ENCODE peak calls at places on chromosomes 4 and X, in five cellular contexts. M is GM23338, H is PC-3, J is HCT116, K is SK-N-SH. A is an unnamed sample.

GRCh38 chr4:91914176-91914804 is 389.5 kb upstream of the GRID2 start:
- DNase-seq in J (no peak), M (no peak), H (peak), K (no peak), A (no peak)

GRCh38 chrX:115259238-115259875 is 25.5 kb upstream of the LRCH2 start:
- DNase-seq in M (no peak), H (no peak), K (no peak), J (no peak), A (no peak)

GRCh38 chrX:36214924-36215323 is 295.4 kb downstream of the CFAP47 start:
- DNase-seq in K (no peak), M (peak), H (no peak), J (no peak), A (no peak)

GRCh38 chr4:169042608-169043007 is 32.6 kb upstream of the CBR4 start:
- DNase-seq in M (no peak), K (no peak), J (no peak), H (no peak), A (no peak)

GRCh38 chr4:94519925-94520789 is 68.4 kb downstream of the PDLIM5 start:
- DNase-seq in M (no peak), H (no peak), J (no peak), K (no peak), A (no peak)

GRCh38 chrX:5916945-5917344 is 311.7 kb downstream of the NLGN4X start:
- DNase-seq in H (no peak), M (peak), J (no peak), K (no peak), A (no peak)

GRCh38 chr4:158914178-158914577 is 145.4 kb downstream of the FNIP2 start:
- DNase-seq in J (no peak), M (no peak), H (peak), K (no peak), A (no peak)

GRCh38 chr4:52051213-52051614 is at the start of gene SPATA18:
- DNase-seq in H (no peak), M (peak), J (no peak), K (peak), A (no peak)

GRCh38 chr4:38099908-38100407 is 139.8 kb downstream of the PTTG2 start:
- DNase-seq in J (no peak), H (no peak), K (no peak), M (no peak), A (no peak)

GRCh38 chr4:86613734-86614133 is 19.6 kb downstream of the PTPN13 start:
- DNase-seq in J (no peak), K (no peak), M (no peak), H (no peak), A (no peak)

GRCh38 chr4:83889802-83890201 is 353.9 kb downstream of the GPAT3 start:
- DNase-seq in J (peak), H (peak), M (no peak), K (no peak), A (no peak)
- TF ChIP-seq EZH2phosphoT487 in J (no peak), H (no peak), M (no peak), K (no peak), A (no peak)

GRCh38 chr4:164937576-164938270 is 39.7 kb downstream of the TRIM61 start:
- DNase-seq in H (no peak), M (peak), K (no peak), J (no peak), A (peak)
- TF ChIP-seq CTCF in H (peak), M (peak), K (no peak), J (no peak), A (peak)

GRCh38 chrX:119990409-119990994 is 47.0 kb upstream of the NKAP start:
- DNase-seq in M (no peak), H (no peak), J (no peak), K (no peak), A (peak)
- TF ChIP-seq EZH2phosphoT487 in M (no peak), H (no peak), J (no peak), K (no peak), A (no peak)

DNA sequence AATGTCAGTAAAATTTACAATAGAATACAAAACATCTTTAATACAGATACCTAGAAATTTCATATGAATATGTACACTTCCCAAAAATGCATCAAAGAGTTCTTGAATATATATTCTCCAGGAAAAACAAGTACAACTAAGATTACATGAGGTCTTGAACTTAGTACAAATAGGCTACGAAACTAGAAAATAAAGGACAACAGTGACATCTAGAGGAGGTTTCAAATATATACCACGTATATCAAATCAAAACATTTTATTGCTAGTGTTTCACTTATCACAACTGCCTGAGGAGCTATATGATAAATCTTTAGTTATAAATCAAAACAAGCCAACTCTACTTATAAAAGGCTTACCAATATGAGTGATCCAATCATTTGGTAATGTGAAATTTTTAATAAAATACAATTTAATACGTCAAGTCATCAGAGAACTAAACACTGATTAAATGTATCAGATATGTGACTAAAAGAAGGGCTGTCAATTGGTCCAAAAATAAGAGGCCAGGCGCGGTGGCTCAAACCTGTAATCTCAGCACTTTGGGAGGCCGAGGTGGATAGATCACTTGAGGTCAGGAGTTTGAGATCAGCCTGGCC is 36.6 kb downstream of the ANAPC10 start:
- DNase-seq in H (peak), K (peak), J (peak), M (peak), A (peak)
- TF ChIP-seq CTCF in H (peak), K (peak), J (peak), M (no peak), A (peak)

DNA sequence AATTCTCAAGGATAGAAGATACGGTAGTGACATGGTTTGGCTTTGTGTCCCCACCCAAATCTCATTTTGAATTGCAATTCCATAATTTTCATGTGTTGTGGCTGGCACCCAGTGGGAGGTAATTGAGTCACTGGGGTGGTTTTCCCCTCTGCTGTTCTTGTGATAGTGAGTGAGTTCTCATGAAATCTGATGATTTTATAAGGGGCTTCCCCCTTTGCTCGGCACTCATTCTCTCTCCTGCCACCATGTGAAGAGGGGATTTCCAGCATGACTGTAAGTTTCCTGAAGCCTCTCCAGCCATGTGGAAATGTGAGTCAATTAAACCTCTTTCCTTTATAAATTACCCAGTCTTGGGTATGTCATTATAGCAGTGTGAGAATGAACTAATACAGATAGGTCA is 8.5 kb upstream of the SPANXN4 start:
- DNase-seq in K (no peak), J (no peak), H (no peak), M (no peak), A (no peak)
- TF ChIP-seq EZH2phosphoT487 in K (no peak), J (no peak), H (no peak), M (no peak), A (no peak)

DNA sequence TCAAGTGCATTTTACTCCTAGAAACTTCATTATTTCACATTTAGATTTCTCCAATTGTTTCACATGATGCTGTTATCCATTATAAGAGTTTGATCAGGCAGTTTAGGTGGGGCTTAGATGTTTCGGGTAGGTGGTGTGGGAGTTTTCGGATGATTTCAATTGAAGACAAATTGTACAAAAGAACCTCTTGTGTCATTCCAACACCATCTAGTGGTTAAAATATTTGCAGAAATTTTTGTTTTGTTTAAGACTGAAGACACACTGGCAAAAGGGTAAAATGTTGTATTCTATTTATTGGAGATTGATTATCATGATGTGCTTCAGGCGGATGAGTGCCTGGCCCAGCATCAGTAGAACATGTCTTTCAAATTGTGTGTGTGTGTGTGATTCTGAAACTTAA is 212.7 kb downstream of the SH3BGRL start:
- DNase-seq in J (no peak), H (peak), M (no peak), K (no peak), A (no peak)
- TF ChIP-seq CTCF in J (no peak), H (peak), M (no peak), K (peak), A (peak)

DNA sequence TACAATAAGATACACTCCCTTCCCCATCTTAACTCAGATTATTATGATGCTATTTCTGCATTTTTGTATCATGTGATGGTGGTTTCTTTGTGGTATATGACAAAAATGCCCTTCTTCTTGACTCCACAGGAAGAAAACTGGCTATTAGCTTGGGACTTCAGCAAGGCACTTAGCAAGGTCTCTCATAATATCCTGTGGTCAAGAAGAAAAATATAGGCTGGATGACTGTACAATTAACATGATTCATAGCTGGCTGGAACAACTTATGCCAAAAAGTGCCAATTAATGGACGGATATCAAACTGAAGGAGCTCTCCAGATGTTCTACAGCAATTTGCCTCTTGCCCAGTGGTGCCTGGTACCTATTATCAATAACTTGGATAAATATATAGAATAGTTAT is 2.3 kb upstream of the MID1IP1 start:
- DNase-seq in M (no peak), J (no peak), H (peak), K (no peak), A (no peak)
- TF ChIP-seq EZH2phosphoT487 in M (no peak), J (no peak), H (no peak), K (no peak), A (no peak)

GRCh38 chr4:53309321-53310020 is 56.4 kb downstream of the SCFD2 start:
- DNase-seq in M (no peak), J (no peak), H (no peak), K (no peak), A (no peak)

GRCh38 chr4:53315300-53315699 is 50.6 kb downstream of the SCFD2 start:
- DNase-seq in J (no peak), M (peak), H (no peak), K (no peak), A (peak)

GRCh38 chr4:53307819-53308773 is 57.8 kb downstream of the SCFD2 start:
- DNase-seq in H (no peak), K (no peak), M (no peak), J (no peak), A (no peak)

GRCh38 chr4:53314257-53314656 is 51.6 kb downstream of the SCFD2 start:
- DNase-seq in K (no peak), H (no peak), M (no peak), J (no peak), A (no peak)

DNA sequence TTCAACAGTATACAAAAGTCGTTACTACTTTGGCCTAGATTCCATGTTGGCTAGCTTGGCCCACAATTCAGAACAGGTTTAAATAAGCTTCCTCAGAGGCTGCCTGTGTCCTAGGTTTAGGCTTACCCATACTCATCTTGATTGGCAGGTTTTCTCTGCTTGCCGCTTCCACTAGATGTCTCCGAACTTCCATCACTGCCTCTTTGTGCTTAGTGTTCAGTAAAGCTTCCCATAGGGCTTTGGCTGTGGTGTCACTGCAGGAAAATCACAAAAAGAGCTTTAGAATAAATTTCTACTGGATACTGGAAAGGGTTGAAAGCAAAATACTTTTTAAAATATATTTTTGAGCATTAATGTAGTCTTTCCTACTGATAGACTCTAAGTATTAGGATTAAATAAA is 52.4 kb downstream of the SCFD2 start:
- DNase-seq in J (no peak), K (peak), M (peak), H (peak), A (no peak)
- TF ChIP-seq CTCF in J (peak), K (peak), M (peak), H (peak), A (no peak)

GRCh38 chr4:182875471-182875870 is 41.7 kb downstream of the DCTD start:
- DNase-seq in J (no peak), M (no peak), K (no peak), H (no peak), A (no peak)
- TF ChIP-seq EZH2phosphoT487 in J (no peak), M (no peak), K (no peak), H (no peak), A (no peak)

DNA sequence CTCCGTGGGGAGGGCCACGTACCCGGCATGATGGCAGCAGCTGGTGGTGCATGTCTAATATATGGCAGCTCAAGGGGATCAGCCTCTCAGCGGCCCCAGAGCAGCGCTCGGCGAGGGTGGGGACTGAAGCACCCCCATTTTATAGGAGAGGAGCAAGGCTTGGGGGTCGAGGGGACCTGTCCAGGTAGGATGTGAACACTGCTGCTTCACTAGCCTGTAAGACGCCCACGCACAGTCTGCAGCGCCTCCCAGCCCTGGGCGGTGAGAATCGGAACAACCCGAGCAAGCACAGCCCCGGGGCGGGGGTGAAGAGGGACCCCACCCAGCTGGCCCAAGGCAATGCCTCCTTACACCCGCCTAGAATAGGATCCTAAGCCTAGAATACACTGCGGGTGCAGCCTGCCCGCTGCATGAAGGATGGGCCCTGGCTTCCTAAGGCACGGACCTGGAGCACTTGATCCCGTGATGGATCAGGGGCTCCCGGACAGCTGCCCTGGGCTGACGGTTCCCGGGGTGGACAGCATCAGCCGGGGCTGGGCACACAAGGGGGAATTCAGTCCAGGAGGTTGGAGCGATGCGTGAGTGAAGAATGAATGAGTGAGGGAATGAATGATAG is 17.6 kb downstream of the ADRA2C start:
- DNase-seq in M (peak), K (no peak), H (peak), J (no peak), A (no peak)
- TF ChIP-seq CTCF in M (peak), K (no peak), H (peak), J (no peak), A (no peak)